ENCODE peak calls at places on chromosomes 2 and 18, in ten cellular contexts. R is non-pigmented ciliary epithelial cell; K is COR-L47; Q is hepatic stellate cell; V is fibroblast of pulmonary artery; M is stimulated activated CD4-positive, alpha-beta T cell treated with anti-CD3 and anti-CD28 coated beads, Interleukin-12 subunit alpha, Interleukin-12 subunit beta, amount 100 ng/mL, for 4 hours; Y is activated CD4-positive, CD25-positive, alpha-beta regulatory T cell; T is GM03348; P is foreskin fibroblast; W is activated CD4-positive, alpha-beta T cell treated with anti-CD3 and anti-CD28 coated beads for 48 hours. J is an unnamed sample.

GRCh38 chr2:36356990-36357505 is 1.5 kb downstream of the CRIM1 start:
- DNase-seq in K (no peak), V (no peak), R (no peak), T (no peak), M (peak; percentile 25), P (peak; percentile 52), Q (no peak), Y (no peak), W (peak; percentile 52), J (no peak)

GRCh38 chr2:116952254-116952653 is 862.2 kb upstream of the DDX18 start:
- DNase-seq in M (no peak), Y (no peak), P (no peak), W (no peak), T (no peak), K (no peak), Q (no peak), V (no peak), R (no peak), J (no peak)

GRCh38 chr2:167832840-167833239 is 414.6 kb downstream of the STK39 start:
- DNase-seq in T (no peak), W (no peak), R (no peak), P (no peak), Y (no peak), Q (no peak), V (no peak), K (no peak), M (no peak), J (no peak)

GRCh38 chr2:183260527-183260926 is 136.3 kb downstream of the NUP35 start:
- DNase-seq in K (no peak), Q (no peak), W (no peak), P (no peak), T (no peak), R (no peak), Y (no peak), V (no peak), M (no peak), J (no peak)

GRCh38 chr2:236971131-236971850 is 114.4 kb upstream of the COPS8 start:
- DNase-seq in K (no peak), R (no peak), M (no peak), Q (no peak), V (no peak), Y (no peak), W (no peak), P (peak; percentile 82), T (no peak), J (no peak)

GRCh38 chr2:227623225-227623624 is 5.9 kb downstream of the SCYGR4 start:
- DNase-seq in P (peak; percentile 71), V (peak; percentile 82), M (no peak), Q (no peak), W (no peak), T (peak; percentile 56), R (peak; percentile 32), K (no peak), Y (no peak), J (no peak)

GRCh38 chr2:240573516-240574385 is 5.5 kb downstream of the RNPEPL1 start:
- DNase-seq in M (no peak), Q (no peak), K (no peak), V (no peak), W (no peak), P (no peak), T (no peak), R (no peak), Y (no peak), J (no peak)

GRCh38 chr2:216519154-216519762 is 20.6 kb downstream of the RPL37A start:
- DNase-seq in Y (peak; percentile 3), W (peak; percentile 68), Q (peak; percentile 44), T (peak; percentile 76), K (peak; percentile 71), M (no peak), R (peak; percentile 69), V (peak; percentile 91), P (peak; percentile 93), J (peak; percentile 67)

GRCh38 chr2:23824777-23825212 is 102.1 kb downstream of the ATAD2B start:
- DNase-seq in M (no peak), K (peak; percentile 28), Y (no peak), T (peak; percentile 42), P (peak; percentile 72), V (peak; percentile 76), Q (peak; percentile 24), W (peak; percentile 13), R (no peak), J (peak; percentile 36)

GRCh38 chr2:175167076-175167791 is 769 bp downstream of the ATF2 start:
- DNase-seq in Q (peak; percentile 37), W (no peak), Y (no peak), P (peak; percentile 68), V (peak; percentile 52), K (peak; percentile 21), R (no peak), T (peak; percentile 73), M (no peak), J (no peak)

GRCh38 chr2:209977386-209978239 is 24.8 kb upstream of the RPE start:
- DNase-seq in Q (peak; percentile 16), W (no peak), T (peak; percentile 54), R (no peak), Y (no peak), K (peak; percentile 6), M (no peak), V (peak; percentile 71), P (peak; percentile 47), J (peak; percentile 28)

GRCh38 chr2:1613731-1614354 is 130.5 kb downstream of the PXDN start:
- DNase-seq in P (peak; percentile 55), V (peak; percentile 77), Y (no peak), K (no peak), T (peak; percentile 61), R (peak; percentile 57), Q (no peak), M (no peak), W (no peak), J (no peak)

GRCh38 chr2:1294882-1295281 is 118.4 kb upstream of the TPO start:
- DNase-seq in T (no peak), Y (no peak), P (no peak), K (no peak), V (no peak), M (no peak), W (no peak), Q (no peak), R (no peak), J (no peak)

GRCh38 chr2:122329266-122329665 is 573.8 kb downstream of the TSN start:
- DNase-seq in Q (no peak), W (no peak), V (no peak), P (no peak), T (peak; percentile 5), M (no peak), R (no peak), K (no peak), Y (no peak), J (no peak)

GRCh38 chr2:111897924-111898702 is at the start of gene MERTK:
- DNase-seq in Q (peak; percentile 50), M (peak; percentile 55), W (peak; percentile 76), T (peak; percentile 84), Y (peak; percentile 20), R (no peak), K (peak; percentile 50), P (peak; percentile 85), V (peak; percentile 78), J (peak; percentile 72)

GRCh38 chr2:160576054-160576499 is 82.5 kb upstream of the RBMS1 start:
- DNase-seq in R (no peak), Y (no peak), V (peak; percentile 84), T (peak; percentile 8), M (no peak), Q (no peak), K (no peak), W (no peak), P (peak; percentile 56), J (no peak)

GRCh38 chr18:9825571-9826073 is 60.2 kb upstream of the TXNDC2 start:
- DNase-seq in Y (no peak), T (peak; percentile 86), M (no peak), P (peak; percentile 92), Q (peak; percentile 70), V (peak; percentile 94), K (peak; percentile 27), W (no peak), R (peak; percentile 72), J (peak; percentile 83)

GRCh38 chr2:11912980-11913379 is 166.5 kb downstream of the LPIN1 start:
- DNase-seq in T (no peak), Q (no peak), M (no peak), V (no peak), R (no peak), W (no peak), P (no peak), Y (no peak), K (no peak), J (no peak)

GRCh38 chr2:149224458-149224857 is 105.9 kb upstream of the LYPD6 start:
- DNase-seq in V (no peak), K (no peak), R (no peak), Q (no peak), Y (no peak), M (no peak), T (no peak), W (no peak), P (no peak), J (no peak)

GRCh38 chr18:23650963-23651927 is 11.5 kb downstream of the ANKRD29 start:
- DNase-seq in V (peak; percentile 85), P (peak; percentile 94), T (peak; percentile 88), K (peak; percentile 72), Q (no peak), Y (no peak), M (no peak), W (no peak), R (peak; percentile 65), J (no peak)

GRCh38 chr18:32096936-32097335 is 5.3 kb downstream of the RNF138 start:
- DNase-seq in W (no peak), M (no peak), R (no peak), K (no peak), Q (no peak), V (no peak), T (no peak), P (no peak), Y (no peak), J (no peak)

GRCh38 chr2:16525265-16525887 is 140.3 kb downstream of the CYRIA start:
- DNase-seq in M (no peak), T (no peak), W (peak; percentile 50), Q (no peak), K (no peak), V (peak; percentile 11), Y (no peak), R (no peak), P (no peak), J (peak; percentile 6)

GRCh38 chr2:203623104-203623503 is 83.3 kb upstream of the CD28 start:
- DNase-seq in M (no peak), W (no peak), V (peak; percentile 95), K (no peak), Q (peak; percentile 89), T (peak; percentile 90), Y (no peak), P (peak; percentile 93), R (peak; percentile 87), J (no peak)

GRCh38 chr2:65431417-65432226 is 777 bp downstream of the SPRED2 start:
- DNase-seq in R (no peak), V (peak; percentile 36), P (peak; percentile 60), W (peak; percentile 57), Y (peak; percentile 40), Q (peak; percentile 37), T (peak; percentile 31), K (peak; percentile 51), M (peak; percentile 25), J (no peak)

GRCh38 chr2:130372833-130373807 is 17.3 kb downstream of the PTPN18 start:
- DNase-seq in P (peak; percentile 34), T (peak; percentile 26), M (no peak), K (no peak), Y (no peak), Q (no peak), W (no peak), R (no peak), V (no peak), J (no peak)